ENCODE peak calls at places on chromosomes 16 and 17, in seven cellular contexts. Y, V, W, F, P, R and A are unnamed samples.

GRCh38 chr16:85984211-85984880 is 85.4 kb downstream of the IRF8 start:
- DNase-seq in Y (no peak), V (no peak), W (no peak), F (no peak), P (peak; percentile 53), R (no peak), A (no peak)

GRCh38 chr17:43860927-43861622 is 14.1 kb downstream of the CD300LG start:
- DNase-seq in Y (no peak), V (no peak), W (no peak), F (no peak), P (peak; percentile 68), R (no peak), A (no peak)

GRCh38 chr16:87621550-87621829 is 19.2 kb downstream of the JPH3 start:
- DNase-seq in Y (no peak), V (peak; percentile 36), W (no peak), F (no peak), P (no peak), R (no peak), A (no peak)

GRCh38 chr17:50218071-50218759 is 16.8 kb upstream of the COL1A1 start:
- DNase-seq in Y (no peak), V (no peak), W (peak; percentile 23), F (no peak), P (no peak), R (no peak), A (no peak)

GRCh38 chr16:4323845-4324478 is 8.1 kb downstream of the GLIS2 start:
- DNase-seq in Y (peak; percentile 64), V (no peak), W (no peak), F (no peak), P (peak; percentile 93), R (no peak), A (no peak)

GRCh38 chr17:8753976-8754440 is 4.3 kb downstream of the SPDYE4 start:
- DNase-seq in Y (peak; percentile 64), V (no peak), W (peak; percentile 40), F (no peak), P (no peak), R (no peak), A (no peak)

GRCh38 chr17:33786478-33786877 is 468.6 kb upstream of the CCL2 start:
- DNase-seq in Y (no peak), V (no peak), W (no peak), F (no peak), P (no peak), R (no peak), A (no peak)

GRCh38 chr17:31248986-31249385 is 48.1 kb downstream of the OMG start:
- DNase-seq in Y (no peak), V (no peak), W (peak; percentile 63), F (no peak), P (no peak), R (no peak), A (no peak)

GRCh38 chr16:89565506-89566372 is 5.3 kb downstream of the RPL13 start:
- DNase-seq in Y (peak; percentile 74), V (peak; percentile 75), W (peak; percentile 42), F (no peak), P (peak; percentile 80), R (no peak), A (no peak)

GRCh38 chr17:3678095-3678820 is 9.6 kb downstream of the EMC6 start:
- DNase-seq in Y (no peak), V (no peak), W (no peak), F (no peak), P (no peak), R (no peak), A (no peak)

DNA sequence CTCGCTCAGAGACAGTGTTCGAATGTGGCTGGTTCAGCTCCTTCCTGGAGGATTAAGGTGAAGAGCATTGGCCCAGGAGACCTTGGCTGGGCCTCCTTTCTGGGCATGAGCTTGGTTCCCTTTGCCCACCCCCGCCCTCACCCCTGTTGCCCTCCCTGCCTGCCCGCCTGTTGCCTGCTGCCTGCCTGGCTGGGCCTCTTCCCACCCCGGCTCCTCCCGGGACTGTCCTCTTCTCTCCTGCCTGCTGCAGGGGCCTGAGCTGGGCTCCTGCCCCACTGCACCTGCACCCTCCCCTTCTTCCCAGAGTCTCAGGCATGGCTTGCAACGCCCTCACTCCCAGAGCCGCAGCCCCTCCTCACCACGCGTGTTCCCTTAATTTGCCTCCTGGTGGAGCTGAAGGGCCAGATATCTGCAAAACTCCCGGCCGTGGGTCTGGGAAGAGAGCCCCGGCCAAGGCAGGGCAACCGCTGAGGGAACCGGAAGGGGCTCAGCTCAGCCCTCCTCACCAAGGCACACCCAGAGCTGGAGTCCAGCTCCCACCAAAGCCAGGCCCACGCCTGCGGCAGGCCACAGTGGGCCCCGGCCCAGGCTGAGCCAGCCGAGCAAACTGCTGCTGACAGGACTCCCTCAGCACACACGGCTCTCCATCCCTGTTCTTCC is 31.2 kb downstream of the MNT start:
- DNase-seq in Y (no peak), V (no peak), W (no peak), F (no peak), P (peak; percentile 72), R (no peak), A (no peak)
- TF ChIP-seq CTCF in Y (no peak), V (no peak), W (no peak), F (peak; percentile 1), P (no peak), R (no peak), A (no peak)

DNA sequence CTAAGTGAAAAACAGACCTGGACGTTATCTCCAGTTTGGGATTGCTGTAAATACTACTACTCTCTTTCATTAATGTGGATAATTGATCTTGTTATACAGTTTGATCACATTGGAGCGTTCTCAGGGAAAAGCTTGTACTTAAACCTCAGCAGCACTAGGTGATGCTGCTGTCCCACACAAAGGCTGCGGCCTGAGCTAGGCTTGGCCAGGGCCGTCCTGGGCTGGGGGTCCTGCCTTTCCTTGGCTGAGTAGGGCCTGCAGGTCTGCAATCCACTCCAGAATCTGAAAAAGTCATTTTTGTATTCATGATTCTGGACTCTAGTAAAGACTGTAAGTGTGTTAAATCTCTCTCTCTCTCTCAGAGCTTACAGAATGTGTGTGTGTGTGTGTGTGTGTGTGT is 23.7 kb upstream of the PMFBP1 start:
- DNase-seq in Y (no peak), V (no peak), W (no peak), F (no peak), P (no peak), R (no peak), A (no peak)
- TF ChIP-seq CTCF in Y (no peak), V (no peak), W (no peak), F (peak; percentile 5), P (no peak), R (no peak), A (no peak)

GRCh38 chr17:45394913-45395568 is 37.6 kb downstream of the ARHGAP27 start:
- DNase-seq in Y (peak; percentile 88), V (peak; percentile 72), W (peak; percentile 46), F (no peak), P (peak; percentile 83), R (peak; percentile 70), A (no peak)
- TF ChIP-seq CTCF in Y (peak; percentile 97), V (peak; percentile 37), W (peak; percentile 71), F (peak; percentile 70), P (peak; percentile 71), R (peak; percentile 67), A (peak; percentile 79)

GRCh38 chr16:71249399-71249798 is 18.9 kb upstream of the HYDIN start:
- DNase-seq in Y (no peak), V (no peak), W (no peak), F (no peak), P (no peak), R (no peak), A (no peak)
- TF ChIP-seq CTCF in Y (no peak), V (no peak), W (no peak), F (no peak), P (no peak), R (no peak), A (peak; percentile 11)

GRCh38 chr16:22030087-22030812 is 22.3 kb downstream of the MOSMO start:
- DNase-seq in Y (no peak), V (no peak), W (no peak), F (no peak), P (no peak), R (no peak), A (no peak)
- TF ChIP-seq CTCF in Y (no peak), V (no peak), W (no peak), F (no peak), P (no peak), R (no peak), A (no peak)

GRCh38 chr16:3101018-3101840 is 2.1 kb upstream of the ZSCAN10 start:
- DNase-seq in Y (peak; percentile 65), V (peak; percentile 51), W (no peak), F (no peak), P (peak; percentile 11), R (no peak), A (no peak)
- TF ChIP-seq CTCF in Y (peak; percentile 61), V (no peak), W (peak; percentile 63), F (peak; percentile 60), P (peak; percentile 33), R (peak; percentile 52), A (peak; percentile 74)

GRCh38 chr17:76736349-76737081 is 616 bp downstream of the SRSF2 start:
- DNase-seq in Y (peak; percentile 62), V (peak; percentile 88), W (no peak), F (no peak), P (peak; percentile 94), R (peak; percentile 39), A (no peak)
- TF ChIP-seq CTCF in Y (no peak), V (peak; percentile 35), W (peak; percentile 41), F (peak; percentile 23), P (no peak), R (peak; percentile 15), A (peak; percentile 12)

GRCh38 chr17:75289122-75289831 is at the start of gene SLC25A19:
- DNase-seq in Y (peak; percentile 100), V (peak; percentile 99), W (peak; percentile 98), F (peak; percentile 98), P (peak; percentile 99), R (peak; percentile 97), A (peak; percentile 98)

GRCh38 chr17:75288359-75288758 is 874 bp downstream of the SLC25A19 start:
- DNase-seq in Y (no peak), V (no peak), W (no peak), F (no peak), P (no peak), R (no peak), A (no peak)

GRCh38 chr17:75288784-75289121 is 480 bp downstream of the SLC25A19 start:
- DNase-seq in Y (no peak), V (no peak), W (peak; percentile 20), F (no peak), P (no peak), R (no peak), A (no peak)

GRCh38 chr17:75287221-75287620 is 2.0 kb downstream of the SLC25A19 start:
- DNase-seq in Y (no peak), V (no peak), W (no peak), F (no peak), P (no peak), R (no peak), A (no peak)

DNA sequence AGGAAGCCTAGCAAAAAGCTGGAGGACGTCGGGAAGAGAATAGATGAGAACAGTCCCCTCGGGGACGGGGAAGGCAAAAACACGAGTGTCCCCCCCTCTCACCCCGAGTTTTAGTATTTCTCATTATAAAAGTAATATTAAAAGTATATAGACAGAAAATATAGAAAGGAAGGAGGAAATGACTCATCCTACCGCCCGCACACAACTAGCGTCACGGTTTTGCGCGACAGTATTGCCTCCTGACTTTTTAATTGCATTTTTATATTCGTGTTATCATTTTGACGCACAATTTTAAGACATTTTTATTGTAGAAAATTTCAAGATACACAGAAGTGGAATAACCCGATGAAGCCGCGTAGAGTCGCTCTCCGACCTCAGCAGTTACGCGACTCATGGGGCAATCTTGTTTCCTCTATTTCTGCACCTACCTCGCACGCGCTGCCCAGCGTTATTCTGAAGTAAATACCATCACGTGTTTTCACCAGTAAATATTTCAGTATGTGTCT is 652 bp upstream of the SLC25A19 start:
- DNase-seq in Y (peak; percentile 70), V (peak; percentile 79), W (peak; percentile 34), F (peak; percentile 71), P (no peak), R (no peak), A (peak; percentile 75)
- TF ChIP-seq CTCF in Y (peak; percentile 41), V (peak; percentile 9), W (no peak), F (peak; percentile 76), P (peak; percentile 37), R (peak; percentile 29), A (peak; percentile 49)

GRCh38 chr17:79797492-79798295 is 817 bp upstream of the CBX8 start:
- DNase-seq in Y (peak; percentile 56), V (no peak), W (no peak), F (no peak), P (peak; percentile 85), R (no peak), A (no peak)
- TF ChIP-seq CTCF in Y (no peak), V (no peak), W (no peak), F (no peak), P (no peak), R (no peak), A (no peak)